ENCODE peak calls at places on chromosomes 13 and 19, in five cellular contexts. One of them, this sample, is unnamed.

GRCh38 chr19:50005428-50005827 is 19.7 kb downstream of the VRK3 start:
- DNase-seq in HFF-Myc: no peak
- DNase-seq in fibroblast of the aortic adventitia: no peak
- DNase-seq in RWPE1: no peak
- DNase-seq in Calu3: no peak
- DNase-seq in this sample: no peak

GRCh38 chr13:99516153-99516929 is 15.1 kb downstream of the TM9SF2 start:
- DNase-seq in HFF-Myc: no peak
- DNase-seq in fibroblast of the aortic adventitia: no peak
- DNase-seq in RWPE1: no peak
- DNase-seq in Calu3: no peak
- DNase-seq in this sample: no peak

GRCh38 chr13:24042710-24043440 is 117.6 kb upstream of the SPATA13 start:
- DNase-seq in HFF-Myc: no peak
- DNase-seq in fibroblast of the aortic adventitia: no peak
- DNase-seq in RWPE1: no peak
- DNase-seq in Calu3: no peak
- DNase-seq in this sample: no peak

GRCh38 chr13:105735269-105735668 is 800.2 kb downstream of the EFNB2 start:
- DNase-seq in HFF-Myc: no peak
- DNase-seq in fibroblast of the aortic adventitia: no peak
- DNase-seq in RWPE1: no peak
- DNase-seq in Calu3: no peak
- DNase-seq in this sample: no peak

GRCh38 chr19:56120371-56121179 is 520 bp downstream of the ZNF787 start:
- DNase-seq in HFF-Myc: no peak
- DNase-seq in fibroblast of the aortic adventitia: peak
- DNase-seq in RWPE1: peak
- DNase-seq in Calu3: peak
- DNase-seq in this sample: peak

GRCh38 chr13:113448885-113449692 is 4.2 kb downstream of the ADPRHL1 start:
- DNase-seq in HFF-Myc: peak
- DNase-seq in fibroblast of the aortic adventitia: peak
- DNase-seq in RWPE1: peak
- DNase-seq in Calu3: peak
- DNase-seq in this sample: no peak

GRCh38 chr13:50208826-50209335 is 193.6 kb downstream of the KCNRG start:
- DNase-seq in HFF-Myc: peak
- DNase-seq in fibroblast of the aortic adventitia: peak
- DNase-seq in RWPE1: no peak
- DNase-seq in Calu3: peak
- DNase-seq in this sample: peak

GRCh38 chr13:45055198-45055901 is 65.0 kb upstream of the GTF2F2 start:
- DNase-seq in HFF-Myc: peak
- DNase-seq in fibroblast of the aortic adventitia: peak
- DNase-seq in RWPE1: peak
- DNase-seq in Calu3: peak
- DNase-seq in this sample: peak

GRCh38 chr13:27783111-27783510 is 9.2 kb upstream of the GSX1 start:
- DNase-seq in HFF-Myc: no peak
- DNase-seq in fibroblast of the aortic adventitia: peak
- DNase-seq in RWPE1: peak
- DNase-seq in Calu3: no peak
- DNase-seq in this sample: no peak

GRCh38 chr13:93476175-93476574 is 249.6 kb downstream of the GPC6 start:
- DNase-seq in HFF-Myc: no peak
- DNase-seq in fibroblast of the aortic adventitia: peak
- DNase-seq in RWPE1: peak
- DNase-seq in Calu3: no peak
- DNase-seq in this sample: no peak

GRCh38 chr13:60009300-60010248 is 154.2 kb downstream of the DIAPH3 start:
- DNase-seq in HFF-Myc: no peak
- DNase-seq in fibroblast of the aortic adventitia: no peak
- DNase-seq in RWPE1: no peak
- DNase-seq in Calu3: peak
- DNase-seq in this sample: no peak

GRCh38 chr13:66513728-66514127 is 716.4 kb downstream of the PCDH9 start:
- DNase-seq in HFF-Myc: no peak
- DNase-seq in fibroblast of the aortic adventitia: peak
- DNase-seq in RWPE1: no peak
- DNase-seq in Calu3: no peak
- DNase-seq in this sample: no peak

GRCh38 chr13:31629085-31629785 is 110.1 kb upstream of the RXFP2 start:
- DNase-seq in HFF-Myc: no peak
- DNase-seq in fibroblast of the aortic adventitia: peak
- DNase-seq in RWPE1: no peak
- DNase-seq in Calu3: no peak
- DNase-seq in this sample: no peak

GRCh38 chr19:43469160-43469480 is 3.7 kb upstream of the LYPD3 start:
- DNase-seq in HFF-Myc: no peak
- DNase-seq in fibroblast of the aortic adventitia: peak
- DNase-seq in RWPE1: no peak
- DNase-seq in Calu3: no peak
- DNase-seq in this sample: no peak

GRCh38 chr19:3573162-3573857 is 566 bp downstream of the HMG20B start:
- DNase-seq in HFF-Myc: no peak
- DNase-seq in fibroblast of the aortic adventitia: no peak
- DNase-seq in RWPE1: no peak
- DNase-seq in Calu3: no peak
- DNase-seq in this sample: no peak

DNA sequence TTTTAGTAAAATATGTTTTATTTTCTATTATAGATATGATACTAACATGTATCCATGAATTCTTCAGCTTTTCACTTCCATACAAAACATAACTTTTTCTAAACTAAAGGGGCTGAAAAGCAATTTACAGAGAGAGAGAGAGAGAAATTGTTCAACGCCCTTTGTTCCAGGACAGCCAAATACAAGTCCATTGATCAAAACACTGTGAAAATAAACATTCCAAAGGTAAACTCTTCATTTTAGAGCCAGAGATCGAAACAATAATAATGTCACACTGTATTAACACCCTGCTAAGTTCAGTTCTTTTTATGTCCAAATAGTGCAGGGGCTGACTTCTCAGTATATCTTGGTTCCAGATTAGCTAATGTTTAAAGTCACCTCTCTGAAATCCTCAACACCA is 516.2 kb upstream of the ATXN8OS start:
- DNase-seq in HFF-Myc: no peak
- DNase-seq in fibroblast of the aortic adventitia: no peak
- DNase-seq in RWPE1: no peak
- DNase-seq in Calu3: no peak
- DNase-seq in this sample: no peak
- TF ChIP-seq CTCF in HFF-Myc: no peak
- TF ChIP-seq CTCF in fibroblast of the aortic adventitia: no peak
- TF ChIP-seq CTCF in RWPE1: no peak
- TF ChIP-seq CTCF in Calu3: no peak
- TF ChIP-seq CTCF in this sample: no peak

DNA sequence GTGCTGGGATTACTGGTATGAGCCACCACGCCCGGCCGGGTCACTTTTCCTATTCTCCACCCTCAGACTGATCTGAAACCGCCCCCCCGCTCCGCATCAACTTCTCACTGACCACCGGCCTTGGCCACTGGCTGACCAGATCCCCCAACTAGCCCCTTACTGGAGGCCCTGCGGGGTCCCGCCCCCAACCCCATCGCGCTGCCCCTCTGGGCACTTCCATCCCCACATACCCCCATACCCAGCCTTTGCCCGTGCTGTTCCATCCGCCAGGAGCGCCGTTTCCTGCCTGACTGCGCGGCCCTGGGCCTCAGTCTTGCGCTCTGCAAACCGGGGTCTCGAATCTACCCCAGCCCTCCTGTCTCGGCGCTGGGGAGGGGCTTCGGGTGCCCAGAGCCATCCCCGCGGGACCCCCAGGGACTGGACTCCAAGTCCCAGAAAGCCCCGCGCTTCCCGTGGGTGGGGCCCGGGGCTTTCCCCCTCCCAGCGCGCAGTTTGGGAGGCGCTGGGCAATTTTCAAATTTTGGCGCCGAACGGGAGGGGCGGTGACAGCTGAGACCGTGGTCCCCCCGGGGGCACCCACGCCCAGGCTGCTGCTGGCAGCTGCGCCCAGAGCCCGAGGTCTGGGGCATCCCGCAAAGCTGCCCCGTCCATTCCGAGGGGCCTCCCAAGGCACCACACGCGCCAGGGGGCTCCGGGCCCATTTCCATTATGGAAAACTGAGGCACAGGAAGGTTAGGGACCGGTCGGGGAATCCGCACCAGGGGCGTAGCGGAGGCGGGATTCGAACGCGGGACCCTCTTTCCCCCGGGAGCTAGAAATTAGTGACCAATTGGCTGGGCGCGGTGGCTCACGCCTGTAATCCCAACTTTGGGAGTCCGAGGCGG is 5.2 kb upstream of the LMNB2 start:
- DNase-seq in HFF-Myc: no peak
- DNase-seq in fibroblast of the aortic adventitia: peak
- DNase-seq in RWPE1: peak
- DNase-seq in Calu3: peak
- DNase-seq in this sample: peak
- TF ChIP-seq CTCF in HFF-Myc: peak
- TF ChIP-seq CTCF in fibroblast of the aortic adventitia: peak
- TF ChIP-seq CTCF in RWPE1: no peak
- TF ChIP-seq CTCF in Calu3: no peak
- TF ChIP-seq CTCF in this sample: no peak

DNA sequence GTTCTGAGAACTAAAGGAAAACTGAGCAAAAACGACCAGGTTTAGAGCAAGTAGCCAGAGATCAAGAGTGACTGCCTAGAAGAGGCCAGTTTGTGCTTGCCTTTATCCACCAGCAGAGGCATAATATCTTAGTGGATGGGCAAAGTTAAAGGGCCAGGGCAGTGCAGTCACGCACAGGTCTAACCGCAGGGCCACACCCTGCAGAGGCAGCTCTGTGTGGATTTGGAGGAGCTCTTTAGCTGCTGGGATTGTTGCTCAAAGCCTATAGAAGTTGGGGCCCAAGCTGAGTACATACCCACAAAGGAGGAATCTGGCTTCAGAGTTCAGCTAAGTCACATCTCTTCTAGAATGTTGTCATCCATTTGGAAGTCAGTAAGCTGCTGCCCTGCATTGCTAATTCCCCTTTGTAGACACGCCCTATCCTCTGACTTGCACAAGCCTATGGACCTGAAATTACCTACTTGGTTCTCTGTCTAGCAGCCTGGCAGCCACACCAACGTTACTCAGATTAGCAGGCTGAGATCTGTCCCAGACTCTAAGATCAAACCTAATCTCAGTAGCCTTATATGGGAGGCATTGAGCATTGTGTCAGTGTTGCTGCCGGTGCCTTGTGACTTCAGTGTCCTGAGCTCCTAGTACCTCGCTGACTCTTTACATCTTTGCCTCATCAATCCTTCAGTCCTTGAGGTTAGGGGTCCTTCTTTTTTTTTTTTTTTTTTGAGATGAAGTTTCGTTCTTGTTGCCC is 102.9 kb upstream of the STARD13 start:
- DNase-seq in HFF-Myc: no peak
- DNase-seq in fibroblast of the aortic adventitia: peak
- DNase-seq in RWPE1: peak
- DNase-seq in Calu3: peak
- DNase-seq in this sample: no peak
- TF ChIP-seq CTCF in HFF-Myc: peak
- TF ChIP-seq CTCF in fibroblast of the aortic adventitia: no peak
- TF ChIP-seq CTCF in RWPE1: no peak
- TF ChIP-seq CTCF in Calu3: no peak
- TF ChIP-seq CTCF in this sample: no peak

GRCh38 chr19:10654610-10655456 is 687 bp downstream of the ILF3 start:
- DNase-seq in HFF-Myc: no peak
- DNase-seq in fibroblast of the aortic adventitia: peak
- DNase-seq in RWPE1: peak
- DNase-seq in Calu3: peak
- DNase-seq in this sample: peak

GRCh38 chr19:10651821-10652220 is 2.3 kb upstream of the ILF3 start:
- DNase-seq in HFF-Myc: no peak
- DNase-seq in fibroblast of the aortic adventitia: no peak
- DNase-seq in RWPE1: no peak
- DNase-seq in Calu3: no peak
- DNase-seq in this sample: no peak

GRCh38 chr19:10653482-10653731 is 739 bp upstream of the ILF3 start:
- DNase-seq in HFF-Myc: no peak
- DNase-seq in fibroblast of the aortic adventitia: no peak
- DNase-seq in RWPE1: no peak
- DNase-seq in Calu3: no peak
- DNase-seq in this sample: no peak

GRCh38 chr19:10653732-10654609 is at the start of gene ILF3:
- DNase-seq in HFF-Myc: peak
- DNase-seq in fibroblast of the aortic adventitia: peak
- DNase-seq in RWPE1: peak
- DNase-seq in Calu3: peak
- DNase-seq in this sample: peak

DNA sequence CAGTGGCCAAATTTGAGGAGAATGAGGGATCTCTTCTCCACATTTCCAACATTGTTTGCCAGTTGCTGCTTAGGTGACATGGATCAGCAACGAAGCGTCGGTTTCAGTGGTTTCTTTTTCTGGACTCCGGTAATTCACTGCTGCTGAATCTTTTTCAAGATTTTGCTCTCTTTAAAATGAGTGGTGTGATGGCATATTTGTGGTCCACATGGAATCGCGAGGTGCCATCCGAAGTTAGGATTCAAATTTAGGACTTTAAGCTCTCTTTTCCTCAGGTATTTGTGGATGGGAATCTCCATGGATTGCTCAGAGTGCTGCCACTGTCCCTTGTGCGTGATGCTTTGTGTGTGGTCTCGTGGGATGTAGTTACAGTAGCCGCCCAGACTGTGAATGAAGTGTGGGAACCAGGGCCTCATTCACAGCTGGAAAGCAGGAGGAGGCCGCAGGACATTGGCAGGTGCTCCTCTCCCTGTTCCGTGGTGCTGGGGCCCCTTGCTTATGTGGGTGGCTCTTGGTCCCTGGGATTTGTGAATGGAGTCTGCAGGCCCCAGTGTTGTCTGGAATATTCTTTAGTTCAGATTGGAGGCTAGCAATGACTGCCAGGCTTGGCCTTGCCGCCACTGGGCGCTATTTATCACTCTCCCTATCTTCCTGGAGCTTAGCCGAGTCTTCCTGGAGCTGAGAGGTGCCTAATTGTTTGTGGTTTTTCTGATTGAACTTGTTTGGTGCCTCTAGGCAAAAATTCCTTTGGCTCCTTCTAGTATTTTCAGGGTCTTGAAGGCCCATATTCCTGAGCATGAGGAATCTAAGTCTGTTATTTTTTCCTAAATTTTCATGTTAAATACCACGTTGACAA is 1.5 kb downstream of the ILF3 start:
- DNase-seq in HFF-Myc: no peak
- DNase-seq in fibroblast of the aortic adventitia: peak
- DNase-seq in RWPE1: no peak
- DNase-seq in Calu3: peak
- DNase-seq in this sample: no peak
- TF ChIP-seq CTCF in HFF-Myc: no peak
- TF ChIP-seq CTCF in fibroblast of the aortic adventitia: peak
- TF ChIP-seq CTCF in RWPE1: no peak
- TF ChIP-seq CTCF in Calu3: no peak
- TF ChIP-seq CTCF in this sample: no peak

This sample was measured in GM13976.